ENCODE peak calls at places on chromosomes 3 and 15, in nine cellular contexts. K is cardiac fibroblast, L is fibroblast of mammary gland, P is psoas muscle, E is thoracic aorta, R is transverse colon, O is PC-9, S is AG10803, G is BJ. U is an unnamed sample.

GRCh38 chr3:9503283-9503682 is 50.3 kb downstream of the LHFPL4 start:
- DNase-seq in K (peak), L (peak), P (peak), E (no peak), R (peak), O (peak), S (peak), G (no peak), U (peak)

GRCh38 chr3:13072239-13073041 is 789 bp downstream of the IQSEC1 start:
- DNase-seq in K (no peak), L (no peak), P (peak), E (no peak), R (peak), O (no peak), S (no peak), G (no peak), U (no peak)

GRCh38 chr15:90019611-90020010 is 18.5 kb downstream of the ZNF710 start:
- DNase-seq in K (no peak), L (no peak), P (no peak), E (no peak), R (peak), O (no peak), S (no peak), G (no peak), U (no peak)

GRCh38 chr3:189123595-189124387 is 48.0 kb upstream of the TPRG1 start:
- DNase-seq in K (peak), L (no peak), P (peak), E (no peak), R (no peak), O (no peak), S (no peak), G (no peak), U (no peak)

GRCh38 chr3:15520804-15521572 is 518 bp downstream of the COLQ start:
- DNase-seq in K (no peak), L (no peak), P (no peak), E (no peak), R (no peak), O (no peak), S (no peak), G (no peak), U (no peak)

GRCh38 chr3:192303235-192303634 is 424.1 kb downstream of the FGF12 start:
- DNase-seq in K (no peak), L (no peak), P (no peak), E (no peak), R (no peak), O (no peak), S (no peak), G (no peak), U (no peak)

GRCh38 chr15:40055576-40056293 is 16.8 kb upstream of the SRP14 start:
- DNase-seq in K (no peak), L (no peak), P (no peak), E (no peak), R (no peak), O (no peak), S (no peak), G (no peak), U (no peak)

GRCh38 chr3:184688251-184688851 is 23.5 kb downstream of the MAGEF1 start:
- DNase-seq in K (peak), L (peak), P (no peak), E (no peak), R (no peak), O (peak), S (peak), G (peak), U (peak)

GRCh38 chr3:18556503-18556902 is 131.4 kb upstream of the SATB1 start:
- DNase-seq in K (peak), L (peak), P (no peak), E (no peak), R (no peak), O (no peak), S (no peak), G (no peak), U (peak)

GRCh38 chr3:63864008-63864871 is 573 bp downstream of the ATXN7 start:
- DNase-seq in K (peak), L (no peak), P (peak), E (no peak), R (peak), O (peak), S (no peak), G (no peak), U (no peak)

GRCh38 chr3:58521002-58521670 is 15.9 kb downstream of the ACOX2 start:
- DNase-seq in K (peak), L (peak), P (no peak), E (no peak), R (no peak), O (no peak), S (no peak), G (no peak), U (no peak)

GRCh38 chr3:105965384-105965783 is 96.6 kb upstream of the CBLB start:
- DNase-seq in K (peak), L (peak), P (no peak), E (no peak), R (no peak), O (no peak), S (peak), G (peak), U (peak)

DNA sequence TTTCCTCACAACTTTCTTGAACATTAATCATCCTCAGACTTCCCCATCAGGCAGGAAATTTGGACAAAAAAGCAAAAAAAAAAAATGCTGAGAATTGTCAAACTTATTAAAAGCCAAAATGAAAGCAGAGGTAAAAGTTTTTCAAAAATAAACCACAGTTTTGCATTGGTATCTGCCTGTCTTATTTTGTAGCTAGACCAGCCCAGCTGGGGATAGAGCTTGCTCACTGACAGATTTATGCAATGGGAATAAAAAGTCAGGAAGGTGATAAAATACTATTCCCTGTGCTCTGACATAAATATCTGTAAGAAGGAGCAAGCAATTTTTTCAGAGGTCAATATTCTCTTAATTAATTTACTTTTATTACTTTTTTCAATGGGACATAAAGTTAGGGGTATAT is 1006.7 kb upstream of the ALCAM start:
- DNase-seq in K (peak), L (peak), P (no peak), E (no peak), R (no peak), O (no peak), S (no peak), G (no peak), U (no peak)
- H3K4me3 ChIP-seq in K (no peak), L (no peak), P (no peak), E (no peak), R (no peak), O (no peak), S (peak), G (no peak), U (no peak)

GRCh38 chr3:71546781-71547180 is 36.7 kb downstream of the FOXP1 start:
- DNase-seq in K (no peak), L (no peak), P (no peak), E (no peak), R (no peak), O (no peak), S (no peak), G (no peak), U (no peak)

GRCh38 chr3:71541313-71541712 is 42.2 kb downstream of the FOXP1 start:
- DNase-seq in K (no peak), L (no peak), P (no peak), E (no peak), R (no peak), O (no peak), S (no peak), G (no peak), U (no peak)

GRCh38 chr3:71545330-71545729 is 38.2 kb downstream of the FOXP1 start:
- DNase-seq in K (no peak), L (no peak), P (no peak), E (no peak), R (no peak), O (no peak), S (no peak), G (no peak), U (no peak)

GRCh38 chr3:71543371-71544016 is 40.0 kb downstream of the FOXP1 start:
- DNase-seq in K (no peak), L (no peak), P (peak), E (no peak), R (no peak), O (no peak), S (no peak), G (no peak), U (no peak)

GRCh38 chr3:71542548-71543370 is 40.8 kb downstream of the FOXP1 start:
- DNase-seq in K (peak), L (peak), P (peak), E (peak), R (peak), O (no peak), S (peak), G (peak), U (peak)
- TF ChIP-seq CTCF in K (no peak), L (no peak), P (no peak), E (no peak), R (no peak), O (no peak), S (no peak), G (no peak), U (no peak)

DNA sequence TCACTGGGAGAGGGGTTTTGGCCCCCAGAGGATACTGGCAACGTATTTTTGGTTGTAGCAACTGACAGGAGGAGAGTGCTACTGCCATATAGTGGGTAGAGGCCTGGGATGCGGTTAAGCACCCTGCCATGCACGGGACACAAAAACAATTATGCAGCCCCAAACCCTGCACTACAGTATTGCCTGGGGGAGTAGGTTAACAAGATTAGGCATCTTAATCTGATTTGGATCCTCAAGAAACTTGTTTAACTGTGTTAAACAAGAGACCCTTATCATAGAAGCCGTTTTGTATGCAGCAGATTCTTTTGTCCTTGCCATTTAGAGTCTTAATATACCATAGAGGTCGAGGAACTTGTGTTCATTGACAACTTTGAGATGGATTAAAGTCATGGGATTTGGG is 3.4 kb downstream of the PHLDB2 start:
- DNase-seq in K (no peak), L (no peak), P (no peak), E (no peak), R (no peak), O (no peak), S (no peak), G (no peak), U (no peak)
- H3K4me3 ChIP-seq in K (no peak), L (no peak), P (peak), E (peak), R (no peak), O (peak), S (no peak), G (peak), U (peak)

GRCh38 chr15:58182460-58183163 is 44.4 kb downstream of the AQP9 start:
- DNase-seq in K (peak), L (peak), P (peak), E (no peak), R (peak), O (peak), S (peak), G (no peak), U (peak)
- TF ChIP-seq CTCF in K (peak), L (peak), P (peak), E (peak), R (peak), O (peak), S (peak), G (peak), U (peak)

DNA sequence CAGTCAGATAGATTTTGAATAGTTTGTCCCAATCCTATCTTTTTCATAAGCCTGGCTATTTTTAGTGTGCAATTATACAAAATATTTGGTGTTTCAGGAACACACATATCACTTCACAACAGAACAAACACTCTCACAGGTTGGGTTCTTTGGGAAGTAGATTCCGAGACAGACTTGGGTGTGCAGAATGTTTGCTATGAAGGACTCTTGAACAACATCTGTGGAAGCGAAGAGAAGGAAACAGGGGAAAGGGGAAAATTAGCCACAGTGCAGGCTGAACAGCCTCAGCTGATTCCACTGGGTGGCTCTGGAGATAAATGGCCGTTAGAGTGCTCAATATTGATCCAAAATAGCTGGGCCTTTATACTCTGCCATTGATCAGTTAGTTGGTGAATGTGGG is 61.8 kb downstream of the GUCA1C start:
- DNase-seq in K (no peak), L (no peak), P (no peak), E (no peak), R (no peak), O (no peak), S (no peak), G (no peak), U (no peak)
- H3K4me3 ChIP-seq in K (no peak), L (no peak), P (no peak), E (no peak), R (no peak), O (no peak), S (no peak), G (no peak), U (no peak)

DNA sequence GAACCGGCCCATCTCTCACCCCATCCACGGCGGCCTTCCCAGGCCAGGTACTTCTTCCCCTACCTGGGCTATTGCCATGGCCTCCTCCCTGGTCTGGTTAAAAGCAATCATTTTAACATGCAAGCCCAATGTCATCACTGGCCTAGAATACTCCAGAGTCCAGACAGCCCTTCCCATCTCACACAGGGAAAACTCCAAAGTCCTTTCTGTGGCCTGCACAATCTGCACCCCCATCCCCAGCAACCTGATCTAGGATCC is 45.8 kb upstream of the SLCO2A1 start:
- DNase-seq in K (no peak), L (no peak), P (no peak), E (no peak), R (no peak), O (no peak), S (no peak), G (no peak), U (no peak)
- TF ChIP-seq CTCF in K (no peak), L (no peak), P (no peak), E (no peak), R (no peak), O (no peak), S (no peak), G (no peak), U (no peak)

GRCh38 chr15:52287114-52287513 is 8.5 kb downstream of the MYO5C start:
- DNase-seq in K (no peak), L (no peak), P (no peak), E (no peak), R (peak), O (peak), S (no peak), G (no peak), U (no peak)

GRCh38 chr15:52282418-52282817 is 13.2 kb downstream of the MYO5C start:
- DNase-seq in K (no peak), L (no peak), P (no peak), E (no peak), R (no peak), O (no peak), S (no peak), G (no peak), U (no peak)

GRCh38 chr15:52283281-52283680 is 12.3 kb downstream of the MYO5C start:
- DNase-seq in K (peak), L (no peak), P (no peak), E (no peak), R (no peak), O (no peak), S (no peak), G (no peak), U (no peak)

GRCh38 chr15:52281085-52282035 is 14.2 kb downstream of the MYO5C start:
- DNase-seq in K (no peak), L (peak), P (no peak), E (no peak), R (no peak), O (no peak), S (no peak), G (no peak), U (no peak)

DNA sequence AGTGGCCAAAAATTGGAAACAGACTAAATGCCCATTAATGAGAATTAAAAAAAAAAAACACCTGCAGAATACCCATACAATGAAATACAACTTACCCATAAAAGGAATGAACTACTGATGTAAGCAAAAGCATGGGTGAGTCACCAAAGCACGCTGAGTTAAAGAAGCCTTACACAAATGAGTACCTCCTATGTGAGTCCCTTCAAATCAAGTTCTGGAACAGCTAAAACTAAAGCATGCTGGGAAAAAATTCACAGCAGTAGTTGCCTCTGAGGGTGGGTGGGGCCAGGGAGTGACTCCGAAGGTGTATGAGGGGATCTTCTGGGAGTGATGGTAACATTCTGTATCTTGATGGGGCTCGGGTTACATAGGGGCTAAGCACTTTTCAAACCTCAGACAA is 11.4 kb downstream of the MYO5C start:
- DNase-seq in K (peak), L (peak), P (no peak), E (no peak), R (no peak), O (peak), S (no peak), G (no peak), U (no peak)
- H3K4me3 ChIP-seq in K (no peak), L (no peak), P (no peak), E (no peak), R (no peak), O (no peak), S (no peak), G (no peak), U (no peak)

GRCh38 chr15:57878573-57878972 is 172.1 kb downstream of the POLR2M start:
- DNase-seq in K (no peak), L (peak), P (no peak), E (no peak), R (no peak), O (no peak), S (no peak), G (no peak), U (no peak)
- TF ChIP-seq CTCF in K (no peak), L (no peak), P (no peak), E (no peak), R (no peak), O (no peak), S (no peak), G (no peak), U (no peak)

DNA sequence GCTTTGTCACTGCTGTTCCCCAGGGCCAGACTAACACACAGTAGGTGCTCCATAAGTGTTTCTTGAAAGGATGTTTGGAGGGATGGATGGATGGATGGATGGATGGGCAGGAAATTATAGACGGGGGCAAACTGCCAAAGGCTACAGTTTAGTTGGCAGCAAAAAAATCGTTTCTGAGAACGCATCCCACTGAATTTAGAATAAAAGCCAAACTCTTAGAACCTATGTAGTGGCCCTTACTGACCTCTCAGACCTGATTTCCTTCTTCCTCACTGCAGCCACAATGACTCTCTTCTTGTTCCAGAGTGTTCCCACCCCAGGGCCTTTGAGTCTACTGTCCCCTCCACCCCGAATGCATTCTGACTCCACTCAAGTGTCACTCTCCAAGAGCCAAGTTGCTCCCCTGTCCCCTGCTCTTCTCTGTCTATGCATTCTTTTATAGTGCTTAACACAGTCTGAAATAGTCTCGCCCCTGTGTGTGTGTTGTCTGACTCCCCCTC is 5.2 kb upstream of the GATA2 start:
- DNase-seq in K (no peak), L (no peak), P (no peak), E (no peak), R (no peak), O (no peak), S (no peak), G (no peak), U (no peak)
- H3K4me3 ChIP-seq in K (peak), L (no peak), P (peak), E (peak), R (peak), O (no peak), S (peak), G (no peak), U (peak)

GRCh38 chr15:52728899-52729298 is 49.7 kb upstream of the ATOSA start:
- DNase-seq in K (peak), L (peak), P (no peak), E (no peak), R (no peak), O (no peak), S (peak), G (peak), U (peak)

GRCh38 chr15:52731732-52732470 is 52.7 kb upstream of the ATOSA start:
- DNase-seq in K (no peak), L (no peak), P (no peak), E (no peak), R (no peak), O (no peak), S (no peak), G (no peak), U (no peak)

GRCh38 chr15:52731004-52731403 is 51.8 kb upstream of the ATOSA start:
- DNase-seq in K (no peak), L (no peak), P (no peak), E (no peak), R (no peak), O (no peak), S (no peak), G (no peak), U (no peak)

GRCh38 chr15:52730163-52730562 is 51.0 kb upstream of the ATOSA start:
- DNase-seq in K (peak), L (peak), P (no peak), E (no peak), R (no peak), O (peak), S (peak), G (peak), U (no peak)

GRCh38 chr15:52730594-52730993 is 51.4 kb upstream of the ATOSA start:
- DNase-seq in K (no peak), L (no peak), P (no peak), E (no peak), R (no peak), O (no peak), S (no peak), G (no peak), U (no peak)
- TF ChIP-seq CTCF in K (no peak), L (no peak), P (no peak), E (no peak), R (no peak), O (no peak), S (no peak), G (no peak), U (no peak)